ENCODE peak calls at places on chromosomes 4 and X, in ten cellular contexts. A is sigmoid colon; P is AG04449; Q is naive thymus-derived CD4-positive, alpha-beta T cell; M is skeletal muscle cell; G is thoracic aorta; I is heart left ventricle; Y is neural progenitor cell; R is NT2/D1; K is kidney. X is an unnamed sample.

GRCh38 chrX:30141966-30142365 is 73.4 kb upstream of the MAGEB2 start:
- DNase-seq in A (no peak), P (no peak), Q (no peak), M (peak; percentile 2), G (no peak), I (no peak), Y (peak; percentile 71), R (peak; percentile 55), K (no peak), X (no peak)

GRCh38 chr4:2827874-2828751 is 15.5 kb upstream of the ADD1 start:
- DNase-seq in A (peak; percentile 63), P (no peak), Q (no peak), M (no peak), G (no peak), I (peak; percentile 14), Y (no peak), R (no peak), K (peak; percentile 53), X (no peak)

GRCh38 chrX:15173411-15173810 is 96.5 kb downstream of the ASB9 start:
- DNase-seq in A (no peak), P (no peak), Q (no peak), M (no peak), G (no peak), I (no peak), Y (no peak), R (no peak), K (no peak), X (no peak)

GRCh38 chrX:48938721-48939416 is 18.5 kb downstream of the OTUD5 start:
- DNase-seq in A (no peak), P (no peak), Q (peak; percentile 84), M (no peak), G (no peak), I (no peak), Y (no peak), R (no peak), K (no peak), X (no peak)

GRCh38 chr4:17030543-17030942 is 132.1 kb upstream of the LDB2 start:
- DNase-seq in A (no peak), P (peak; percentile 46), Q (no peak), M (peak; percentile 79), G (no peak), I (no peak), Y (no peak), R (no peak), K (no peak), X (peak; percentile 63)

GRCh38 chr4:8874896-8875680 is 3.4 kb upstream of the HMX1 start:
- DNase-seq in A (no peak), P (no peak), Q (no peak), M (no peak), G (no peak), I (no peak), Y (no peak), R (no peak), K (no peak), X (no peak)

GRCh38 chr4:100736651-100737450 is 219.0 kb upstream of the EMCN start:
- DNase-seq in A (no peak), P (no peak), Q (no peak), M (peak; percentile 81), G (no peak), I (peak; percentile 18), Y (no peak), R (no peak), K (no peak), X (peak; percentile 44)

GRCh38 chr4:38753021-38753806 is 29.6 kb downstream of the TLR10 start:
- DNase-seq in A (peak; percentile 96), P (peak; percentile 99), Q (no peak), M (peak; percentile 99), G (peak; percentile 66), I (peak; percentile 86), Y (peak; percentile 97), R (peak; percentile 90), K (peak; percentile 97), X (peak; percentile 96)

GRCh38 chrX:21503593-21503992 is 129.4 kb downstream of the CNKSR2 start:
- DNase-seq in A (no peak), P (no peak), Q (no peak), M (no peak), G (no peak), I (no peak), Y (no peak), R (no peak), K (no peak), X (no peak)

GRCh38 chr4:176791591-176792347 is 953 bp downstream of the VEGFC start:
- DNase-seq in A (peak; percentile 62), P (no peak), Q (no peak), M (no peak), G (no peak), I (peak; percentile 18), Y (peak; percentile 67), R (no peak), K (peak; percentile 72), X (no peak)

GRCh38 chr4:83320548-83320947 is 14.1 kb downstream of the HPSE start:
- DNase-seq in A (peak; percentile 78), P (no peak), Q (no peak), M (peak; percentile 23), G (peak; percentile 11), I (peak; percentile 50), Y (no peak), R (no peak), K (peak; percentile 76), X (no peak)

GRCh38 chr4:124711469-124712416 is 789 bp downstream of the ANKRD50 start:
- DNase-seq in A (peak; percentile 73), P (no peak), Q (peak; percentile 17), M (peak; percentile 43), G (no peak), I (peak; percentile 30), Y (peak; percentile 82), R (peak; percentile 35), K (no peak), X (peak; percentile 40)

GRCh38 chrX:7948483-7948882 is 21.3 kb upstream of the PNPLA4 start:
- DNase-seq in A (no peak), P (no peak), Q (no peak), M (no peak), G (no peak), I (no peak), Y (no peak), R (no peak), K (no peak), X (no peak)

GRCh38 chrX:149937881-149938426 is 337 bp downstream of the EOLA2 start:
- DNase-seq in A (peak; percentile 71), P (no peak), Q (no peak), M (no peak), G (no peak), I (no peak), Y (peak; percentile 39), R (no peak), K (peak; percentile 87), X (no peak)

GRCh38 chrX:88397551-88397950 is 349.5 kb upstream of the CPXCR1 start:
- DNase-seq in A (no peak), P (no peak), Q (no peak), M (no peak), G (no peak), I (no peak), Y (no peak), R (no peak), K (no peak), X (no peak)

GRCh38 chr4:95544433-95545103 is 4.2 kb downstream of the UNC5C start:
- DNase-seq in A (no peak), P (no peak), Q (no peak), M (no peak), G (no peak), I (no peak), Y (no peak), R (no peak), K (no peak), X (no peak)

GRCh38 chr4:46390353-46391058 is 578 bp upstream of the GABRA2 start:
- DNase-seq in A (no peak), P (no peak), Q (no peak), M (no peak), G (no peak), I (no peak), Y (peak; percentile 6), R (no peak), K (peak; percentile 59), X (no peak)

GRCh38 chr4:17494258-17494657 is 17.6 kb downstream of the QDPR start:
- DNase-seq in A (no peak), P (peak; percentile 23), Q (no peak), M (peak; percentile 70), G (no peak), I (no peak), Y (no peak), R (peak; percentile 38), K (no peak), X (no peak)

DNA sequence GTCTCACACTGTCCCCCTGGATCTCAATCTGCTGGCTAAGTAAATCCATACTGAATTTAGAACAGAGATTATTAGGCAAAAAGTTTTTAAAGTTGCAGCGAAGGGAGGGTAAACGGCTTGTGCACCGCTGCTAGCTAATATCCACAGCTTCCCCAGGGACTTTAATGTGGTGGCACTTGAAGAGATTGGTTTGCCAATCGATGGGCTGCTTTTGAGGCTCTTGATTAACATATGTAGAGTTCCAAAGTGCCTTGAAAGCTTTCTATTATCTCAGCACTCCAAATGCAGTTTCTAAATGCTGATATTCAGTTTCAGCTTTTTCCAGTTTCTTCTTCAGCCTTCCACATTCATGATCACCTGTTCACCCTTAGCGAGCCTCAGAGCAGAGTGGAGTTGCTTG is 100.0 kb downstream of the TSPAN5 start:
- DNase-seq in A (no peak), P (no peak), Q (no peak), M (no peak), G (no peak), I (no peak), Y (no peak), R (no peak), K (no peak), X (no peak)
- H3K4me3 ChIP-seq in A (no peak overlapping the region), P (no peak overlapping the region), Q (no peak overlapping the region), M (no peak overlapping the region), G (no peak overlapping the region), I (no peak overlapping the region), Y (no peak overlapping the region), R (no peak overlapping the region), K (no peak overlapping the region), X (no peak overlapping the region)

GRCh38 chr4:10157478-10158354 is 41.1 kb upstream of the WDR1 start:
- DNase-seq in A (peak; percentile 86), P (no peak), Q (peak; percentile 37), M (peak; percentile 28), G (no peak), I (peak; percentile 50), Y (peak; percentile 81), R (peak; percentile 69), K (no peak), X (no peak)
- H3K4me3 ChIP-seq in A (no peak overlapping the region), P (no peak overlapping the region), Q (no peak overlapping the region), M (no peak overlapping the region), G (no peak overlapping the region), I (no peak overlapping the region), Y (no peak overlapping the region), R (no peak overlapping the region), K (no peak overlapping the region), X (no peak overlapping the region)

DNA sequence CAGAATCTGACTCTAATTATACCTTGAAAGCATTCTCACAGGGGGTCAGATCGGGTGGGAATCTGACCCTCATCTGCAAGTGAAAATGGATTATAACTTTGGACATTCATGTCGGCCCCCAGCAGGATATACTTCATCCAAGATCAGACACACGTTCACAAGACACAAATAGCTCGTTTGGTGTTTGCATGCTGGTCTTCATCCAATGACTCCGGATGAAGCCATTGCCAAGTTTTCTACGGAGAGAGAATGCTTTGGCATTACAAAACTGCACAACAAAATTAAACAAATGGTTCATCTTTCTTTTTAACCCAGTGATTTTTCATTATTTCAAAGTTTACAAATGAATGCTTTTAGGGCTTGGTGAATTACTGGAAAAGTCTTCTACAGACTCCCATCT is 105.5 kb downstream of the MID1 start:
- DNase-seq in A (no peak), P (no peak), Q (no peak), M (no peak), G (no peak), I (no peak), Y (no peak), R (no peak), K (no peak), X (no peak)
- H3K4me3 ChIP-seq in A (no peak overlapping the region), P (no peak overlapping the region), Q (no peak overlapping the region), M (no peak overlapping the region), G (no peak overlapping the region), I (no peak overlapping the region), Y (no peak overlapping the region), R (no peak overlapping the region), K (no peak overlapping the region), X (no peak overlapping the region)

GRCh38 chrX:71111141-71111843 is at the start of gene IL2RG:
- DNase-seq in A (no peak), P (no peak), Q (peak; percentile 92), M (no peak), G (no peak), I (no peak), Y (no peak), R (no peak), K (no peak), X (no peak)
- H3K4me3 ChIP-seq in A (no peak within 1 kb of the TSS), P (no peak within 1 kb of the TSS), Q (peak within 1 kb of the TSS; percentile 80), M (no peak within 1 kb of the TSS), G (peak within 1 kb of the TSS; percentile 5), I (no peak within 1 kb of the TSS), Y (no peak within 1 kb of the TSS), R (no peak within 1 kb of the TSS), K (no peak within 1 kb of the TSS), X (no peak within 1 kb of the TSS)